ENCODE peak calls at places on chromosomes 4 and X, in eight cellular contexts. B is right lobe of liver, V is IMR-90, H is lower leg skin, N is adrenal gland, S is breast epithelium, G is upper lobe of left lung, O is transverse colon. Y is an unnamed sample.

GRCh38 chr4:111633663-111634266 is 511.5 kb upstream of the FAM241A start:
- DNase-seq in S (no peak), N (no peak), O (no peak), H (no peak), G (no peak), V (no peak), B (no peak), Y (no peak)

GRCh38 chr4:21307709-21308108 is 607.5 kb downstream of the PACRGL start:
- DNase-seq in H (no peak), S (no peak), G (no peak), O (no peak), V (no peak), B (no peak), N (no peak), Y (no peak)

GRCh38 chr4:37628977-37629609 is 57.1 kb downstream of the RELL1 start:
- DNase-seq in S (peak), N (peak), B (peak), G (no peak), H (peak), O (no peak), V (peak), Y (peak)

GRCh38 chr4:141240259-141240658 is 19.6 kb downstream of the ZNF330 start:
- DNase-seq in O (no peak), V (no peak), N (no peak), H (no peak), S (no peak), G (no peak), B (no peak), Y (no peak)

GRCh38 chr4:118850813-118851173 is 14.9 kb upstream of the SEC24D start:
- DNase-seq in S (no peak), O (no peak), G (no peak), H (no peak), B (no peak), N (no peak), V (no peak), Y (no peak)

GRCh38 chr4:10185518-10186227 is 69.1 kb upstream of the WDR1 start:
- DNase-seq in H (no peak), V (no peak), B (no peak), O (no peak), S (no peak), N (no peak), G (no peak), Y (peak)

GRCh38 chrX:70434352-70434866 is 10.2 kb upstream of the DLG3 start:
- DNase-seq in N (peak), V (peak), O (peak), S (peak), B (peak), G (peak), H (peak), Y (peak)

GRCh38 chrX:34585561-34585960 is 71.5 kb downstream of the TMEM47 start:
- DNase-seq in H (no peak), G (no peak), O (no peak), B (no peak), S (no peak), N (no peak), V (no peak), Y (no peak)

GRCh38 chrX:69088171-69088938 is 76.9 kb downstream of the PJA1 start:
- DNase-seq in B (no peak), N (no peak), O (no peak), G (no peak), V (peak), S (no peak), H (no peak), Y (no peak)

DNA sequence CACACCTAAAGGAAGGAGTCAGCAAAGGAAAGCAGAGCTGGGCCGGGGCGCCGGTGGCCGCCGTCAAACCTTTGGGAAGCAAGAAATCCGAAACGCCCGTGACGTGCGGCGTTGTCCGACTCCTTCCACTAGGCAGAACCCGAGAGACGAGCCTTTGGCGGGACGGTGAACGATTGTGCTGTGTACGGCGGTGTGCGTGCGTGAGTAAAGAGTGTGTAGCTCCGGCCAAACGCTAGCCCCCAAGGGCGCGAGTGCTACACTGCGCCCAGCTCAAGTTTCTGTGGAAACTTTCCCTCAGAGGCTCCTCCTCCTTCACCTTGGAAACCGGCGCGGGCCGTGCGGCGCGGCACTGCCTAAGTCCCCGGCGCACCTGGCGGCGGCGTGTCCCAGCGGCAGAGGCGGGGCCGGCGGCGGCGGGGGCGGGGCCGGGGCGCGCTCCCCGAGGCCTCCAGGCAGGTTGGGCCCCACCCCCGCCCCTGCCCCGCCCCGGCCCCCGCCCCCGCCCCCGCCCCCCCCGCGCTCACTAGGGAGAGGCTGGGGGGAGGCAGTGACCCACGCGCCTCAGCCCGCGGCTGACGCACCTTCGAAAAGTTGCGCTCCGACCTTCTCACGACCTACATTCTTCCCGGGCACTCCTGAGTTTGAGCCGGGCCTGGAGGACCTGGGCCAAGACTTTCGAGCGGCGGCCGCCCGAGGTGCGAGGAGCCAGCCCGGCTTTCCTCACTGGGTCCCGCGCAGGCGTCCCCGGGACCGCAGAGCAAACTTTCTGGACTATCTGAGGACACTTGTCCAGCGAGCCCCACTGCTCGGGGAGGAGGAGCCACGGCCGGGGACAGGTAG is at the start of gene FHIP1A:
- DNase-seq in O (peak), V (peak), B (peak), H (peak), G (peak), S (peak), N (peak), Y (peak)
- TF ChIP-seq POLR2A in O (peak), V (no peak), B (peak), H (no peak), G (peak), S (peak), N (peak), Y (no peak)

DNA sequence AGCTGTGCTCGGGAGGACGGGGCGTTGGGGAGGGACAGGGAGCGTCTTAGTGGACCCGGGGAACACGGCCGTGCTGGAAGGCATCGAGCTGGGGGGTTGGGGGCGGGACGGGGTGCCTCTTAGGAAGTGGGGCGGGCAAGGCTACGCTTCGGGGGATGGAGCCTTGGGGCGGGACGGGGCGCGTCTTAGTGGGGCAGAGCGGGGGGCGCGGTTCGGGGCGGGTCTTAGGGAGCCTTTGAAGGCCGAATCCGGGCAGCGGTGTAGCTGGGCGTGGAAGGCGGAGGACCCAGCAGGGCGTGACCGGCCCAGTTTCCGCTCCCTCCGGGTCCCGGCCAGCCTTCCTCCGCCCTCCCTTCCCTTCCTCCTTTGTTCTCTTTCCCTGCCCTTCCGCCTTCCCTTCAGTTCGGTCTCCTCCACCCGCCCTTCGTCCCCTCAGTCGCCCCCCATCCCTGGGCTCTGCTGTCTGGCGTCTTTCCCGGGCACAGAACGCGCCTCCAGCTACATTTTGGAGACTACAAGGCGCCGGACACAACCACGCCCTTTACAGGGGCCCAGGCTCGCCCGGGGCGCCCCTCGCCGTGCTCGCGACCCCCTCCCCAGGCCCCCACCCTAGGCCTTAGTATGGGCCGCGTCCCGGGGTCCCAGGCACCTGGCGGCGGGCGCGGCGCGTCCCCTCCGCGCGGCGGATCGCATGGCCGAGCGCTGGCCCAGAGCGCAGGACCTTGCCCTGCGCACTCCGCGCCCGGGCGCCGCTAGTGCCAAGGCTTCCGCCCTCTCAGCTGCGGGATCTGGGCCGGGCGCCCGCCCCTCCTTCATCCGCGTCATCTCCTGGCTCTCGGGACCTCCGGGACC is at the start of gene ARSD:
- DNase-seq in H (peak), V (peak), N (peak), S (peak), B (peak), G (peak), O (peak), Y (no peak)
- TF ChIP-seq POLR2A in H (no peak), V (peak), N (peak), S (peak), B (peak), G (peak), O (peak), Y (no peak)

GRCh38 chr4:39036172-39036571 is 4.0 kb upstream of the TMEM156 start:
- DNase-seq in H (no peak), N (no peak), O (no peak), S (no peak), B (no peak), V (peak), G (no peak), Y (no peak)

GRCh38 chr4:39042365-39042764 is 10.2 kb upstream of the TMEM156 start:
- DNase-seq in V (peak), G (no peak), O (no peak), N (no peak), B (no peak), H (no peak), S (no peak), Y (no peak)

GRCh38 chr4:39032218-39033085 is at the start of gene TMEM156:
- DNase-seq in N (no peak), O (no peak), S (no peak), H (no peak), V (peak), G (no peak), B (no peak), Y (no peak)

GRCh38 chr4:39039108-39039507 is 6.9 kb upstream of the TMEM156 start:
- DNase-seq in O (no peak), V (no peak), B (no peak), S (no peak), N (no peak), H (no peak), G (no peak), Y (no peak)

GRCh38 chr4:39037491-39037825 is 5.2 kb upstream of the TMEM156 start:
- DNase-seq in N (no peak), S (no peak), V (peak), G (no peak), B (no peak), H (no peak), O (no peak), Y (no peak)
- TF ChIP-seq POLR2A in N (no peak), S (no peak), V (no peak), G (no peak), B (no peak), H (no peak), O (no peak), Y (no peak)

GRCh38 chr4:65242156-65242846 is 428.0 kb downstream of the EPHA5 start:
- DNase-seq in O (no peak), V (no peak), G (peak), N (no peak), H (no peak), S (no peak), B (no peak), Y (no peak)

GRCh38 chr4:65241257-65241997 is 428.9 kb downstream of the EPHA5 start:
- DNase-seq in S (no peak), H (no peak), B (no peak), G (peak), O (no peak), V (no peak), N (no peak), Y (no peak)
- TF ChIP-seq POLR2A in S (no peak), H (no peak), B (no peak), G (no peak), O (no peak), V (no peak), N (no peak), Y (no peak)

GRCh38 chr4:2472187-2472586 is 3.3 kb downstream of the RNF4 start:
- DNase-seq in G (no peak), S (no peak), H (no peak), N (no peak), B (no peak), O (no peak), V (peak), Y (peak)

GRCh38 chr4:2462992-2463762 is 5.7 kb upstream of the RNF4 start:
- DNase-seq in B (no peak), V (no peak), O (no peak), H (no peak), N (no peak), G (no peak), S (no peak), Y (peak)

GRCh38 chr4:2465032-2465431 is 3.9 kb upstream of the RNF4 start:
- DNase-seq in G (no peak), N (no peak), S (no peak), H (no peak), V (no peak), O (no peak), B (no peak), Y (no peak)

GRCh38 chr4:2469192-2469984 is 482 bp downstream of the RNF4 start:
- DNase-seq in O (peak), S (peak), N (peak), G (peak), H (peak), B (peak), V (peak), Y (peak)

GRCh38 chr4:2468464-2469191 is at the start of gene RNF4:
- DNase-seq in S (peak), O (peak), N (peak), G (peak), B (peak), H (peak), V (peak), Y (peak)
- TF ChIP-seq POLR2A in S (no peak), O (peak), N (peak), G (peak), B (peak), H (no peak), V (peak), Y (peak)

GRCh38 chr4:98659741-98660507 is 1.5 kb upstream of the TSPAN5 start:
- DNase-seq in V (peak), O (no peak), N (no peak), B (no peak), H (no peak), S (no peak), G (no peak), Y (peak)

GRCh38 chr4:98659106-98659592 is 738 bp upstream of the TSPAN5 start:
- DNase-seq in N (no peak), S (no peak), B (no peak), O (no peak), V (peak), H (no peak), G (no peak), Y (peak)

GRCh38 chr4:98656443-98656842 is 2.0 kb downstream of the TSPAN5 start:
- DNase-seq in H (no peak), S (no peak), B (no peak), V (no peak), O (no peak), N (no peak), G (no peak), Y (no peak)

GRCh38 chr4:98657531-98658286 is 702 bp downstream of the TSPAN5 start:
- DNase-seq in O (peak), V (peak), G (peak), N (peak), S (no peak), B (no peak), H (no peak), Y (peak)

GRCh38 chr4:98658287-98659105 is at the start of gene TSPAN5:
- DNase-seq in G (peak), B (peak), N (peak), S (peak), O (peak), H (peak), V (peak), Y (peak)
- TF ChIP-seq POLR2A in G (peak), B (no peak), N (peak), S (no peak), O (no peak), H (no peak), V (no peak), Y (peak)

DNA sequence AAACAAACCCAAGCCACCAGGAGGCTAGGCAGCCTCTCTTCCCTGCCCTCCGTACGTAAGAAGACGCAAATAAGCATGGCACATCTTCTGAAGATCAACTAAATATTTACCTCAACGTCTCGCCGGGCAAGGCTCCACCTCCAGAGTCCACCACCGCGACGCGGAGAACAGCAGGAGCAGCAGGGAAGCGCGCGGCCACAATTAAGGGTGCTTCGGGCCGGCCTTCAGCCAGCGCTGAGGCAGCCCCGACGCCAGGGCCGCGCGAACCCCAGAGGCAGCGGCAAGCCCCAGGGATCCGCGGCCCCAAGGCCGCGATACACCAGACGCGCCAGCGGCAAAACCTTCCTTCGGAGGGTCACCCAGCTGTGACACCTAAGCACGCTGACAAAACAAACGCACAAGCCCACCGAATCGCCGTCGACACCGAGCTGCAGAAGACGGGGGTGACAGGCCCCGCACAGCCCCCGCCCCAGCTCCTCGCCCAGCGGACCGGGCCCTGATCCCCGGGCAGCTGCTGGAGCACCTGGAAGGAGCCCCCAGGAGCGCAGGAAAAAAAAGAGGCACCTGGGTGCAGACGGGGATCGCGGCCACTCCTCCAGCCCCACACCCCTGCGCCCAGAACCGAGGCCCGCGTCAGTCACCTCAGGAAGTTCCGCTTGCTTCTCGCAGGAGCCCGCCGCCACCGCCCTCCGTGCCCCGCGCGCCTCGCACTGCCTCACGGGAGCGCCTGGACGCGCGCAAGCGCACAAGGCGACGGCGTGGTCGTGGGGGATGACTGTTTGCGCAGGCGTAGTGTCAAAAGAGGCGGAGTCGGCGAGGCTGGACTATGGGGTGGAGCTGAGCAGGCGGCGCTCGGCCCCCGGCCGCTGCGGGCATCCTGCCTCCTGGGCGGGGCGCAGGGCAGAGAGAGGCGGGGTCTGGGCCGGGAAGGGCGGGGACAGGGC is at the start of the genes HAUS3 and POLN:
- DNase-seq in N (peak), G (peak), H (peak), B (peak), O (peak), V (peak), S (peak), Y (peak)
- TF ChIP-seq POLR2A in N (peak), G (peak), H (no peak), B (peak), O (peak), V (peak), S (peak), Y (peak)

GRCh38 chr4:87220094-87220831 is at the start of gene KLHL8:
- DNase-seq in B (peak), H (peak), G (peak), N (peak), S (peak), V (peak), O (peak), Y (peak)
- TF ChIP-seq POLR2A in B (peak), H (no peak), G (peak), N (peak), S (peak), V (peak), O (peak), Y (peak)